ENCODE peak calls at places on chromosomes 2 and 18, in four cellular contexts. A is HCT116; L is CD4-positive, CD25-positive, alpha-beta regulatory T cell; P is NCI-H1105. M is an unnamed sample.
A peak's percentile ranks its signal among the peaks of the same experiment; 100 is the strongest.

GRCh38 chr18:48850891-48851302 is 99.9 kb downstream of the SMAD7 start:
- DNase-seq in A (no peak), L (no peak), P (no peak), M (no peak)

GRCh38 chr2:64260817-64261216 is 116.6 kb upstream of the PELI1 start:
- DNase-seq in A (no peak), L (peak; percentile 25), P (no peak), M (peak; percentile 47)

GRCh38 chr2:128291161-128291843 is 27.4 kb downstream of the HS6ST1 start:
- DNase-seq in A (no peak), L (no peak), P (no peak), M (no peak)

GRCh38 chr2:60536716-60537115 is 16.7 kb downstream of the BCL11A start:
- DNase-seq in A (no peak), L (no peak), P (no peak), M (no peak)

GRCh38 chr2:120429586-120430500 is 83.9 kb downstream of the INHBB start:
- DNase-seq in A (no peak), L (no peak), P (no peak), M (no peak)

GRCh38 chr2:202149155-202149762 is 76.2 kb downstream of the KIAA2012 start:
- DNase-seq in A (no peak), L (no peak), P (no peak), M (no peak)

GRCh38 chr2:178277741-178278197 is 83.5 kb downstream of the OSBPL6 start:
- DNase-seq in A (no peak), L (no peak), P (no peak), M (no peak)

GRCh38 chr2:206092297-206092696 is 6.3 kb upstream of the INO80D start:
- DNase-seq in A (no peak), L (no peak), P (no peak), M (no peak)

GRCh38 chr2:159710601-159711180 is 1.6 kb upstream of the MARCHF7 start:
- DNase-seq in A (no peak), L (no peak), P (no peak), M (no peak)

GRCh38 chr2:104577143-104577542 is 276.8 kb upstream of the POU3F3 start:
- DNase-seq in A (no peak), L (no peak), P (no peak), M (no peak)

GRCh38 chr2:46887028-46887885 is 28.3 kb downstream of the MCFD2 start:
- DNase-seq in A (no peak), L (no peak), P (no peak), M (no peak)

GRCh38 chr2:112019510-112019909 is 35.6 kb upstream of the TMEM87B start:
- DNase-seq in A (no peak), L (no peak), P (no peak), M (no peak)

GRCh38 chr18:21599585-21600525 is 649 bp downstream of the ESCO1 start:
- DNase-seq in A (no peak), L (no peak), P (peak; percentile 81), M (peak; percentile 77)

GRCh38 chr2:40352321-40353099 is 99.4 kb downstream of the SLC8A1 start:
- DNase-seq in A (no peak), L (no peak), P (no peak), M (no peak)

GRCh38 chr2:212392048-212392447 is 146.6 kb downstream of the ERBB4 start:
- DNase-seq in A (no peak), L (no peak), P (no peak), M (no peak)

GRCh38 chr2:86809481-86810121 is 18.9 kb upstream of the CD8A start:
- DNase-seq in A (no peak), L (no peak), P (no peak), M (peak; percentile 37)

GRCh38 chr2:210128961-210129360 is 42.2 kb downstream of the KANSL1L start:
- DNase-seq in A (no peak), L (no peak), P (peak; percentile 22), M (no peak)